ENCODE peak calls at places on chromosomes 7 and 10, in five cellular contexts. L is OCI-M1; N is NCI-H748 treated with DMSO at 0.1 percent for 48 hours; M is ELR; I is stimulated activated CD8-positive, alpha-beta memory T cell treated with anti-CD3 and anti-CD28 coated beads, Interleukin-15, amount 100 ng/mL, for 4 hours. Z is an unnamed sample.

GRCh38 chr7:44791278-44792219 is 4.9 kb upstream of the PPIA start:
- DNase-seq in I (no peak), M (peak; percentile 58), L (no peak), N (no peak), Z (no peak)

GRCh38 chr10:23192741-23193434 is 776 bp downstream of the PTF1A start:
- DNase-seq in M (no peak), I (no peak), L (no peak), N (no peak), Z (no peak)

GRCh38 chr7:114822844-114823243 is 99.0 kb upstream of the MDFIC start:
- DNase-seq in L (no peak), I (no peak), M (no peak), N (no peak), Z (peak; percentile 64)

GRCh38 chr10:18097524-18097923 is 42.7 kb upstream of the CACNB2 start:
- DNase-seq in M (peak; percentile 36), L (no peak), I (no peak), N (no peak), Z (peak; percentile 48)

GRCh38 chr7:3194501-3195141 is 106.4 kb upstream of the SDK1 start:
- DNase-seq in I (no peak), M (peak; percentile 73), L (no peak), N (no peak), Z (peak; percentile 60)

GRCh38 chr7:140085447-140085846 is 22.7 kb upstream of the PARP12 start:
- DNase-seq in L (no peak), N (no peak), I (no peak), M (no peak), Z (no peak)

GRCh38 chr10:51124852-51125251 is 50.6 kb downstream of the PRKG1 start:
- DNase-seq in M (no peak), L (no peak), I (no peak), N (no peak), Z (peak; percentile 69)

GRCh38 chr7:121278120-121279021 is 50.4 kb upstream of the WNT16 start:
- DNase-seq in N (peak; percentile 14), L (peak; percentile 85), I (no peak), M (peak; percentile 78), Z (peak; percentile 57)

GRCh38 chr10:70921285-70921684 is 32.9 kb upstream of the PCBD1 start:
- DNase-seq in M (no peak), N (no peak), L (no peak), I (no peak), Z (no peak)

GRCh38 chr10:14032406-14032998 is 298.2 kb downstream of the FRMD4A start:
- DNase-seq in L (peak; percentile 12), I (no peak), N (no peak), M (peak; percentile 26), Z (no peak)

GRCh38 chr10:44387853-44388251 is 3.0 kb upstream of the CXCL12 start:
- DNase-seq in N (no peak), I (no peak), L (no peak), M (no peak), Z (no peak)

GRCh38 chr10:68508090-68508489 is 19.2 kb downstream of the SLC25A16 start:
- DNase-seq in M (no peak), I (no peak), N (no peak), L (no peak), Z (no peak)

GRCh38 chr7:120981888-120982615 is 6.5 kb upstream of the CPED1 start:
- DNase-seq in N (no peak), L (peak; percentile 26), M (peak; percentile 79), I (no peak), Z (peak; percentile 66)

GRCh38 chr7:74222851-74223710 is 13.3 kb downstream of the LAT2 start:
- DNase-seq in M (no peak), L (no peak), I (no peak), N (no peak), Z (no peak)

Z was measured in PC-3.